ENCODE peak calls at places on chromosomes 16 and 17, in seven cellular contexts. K, C, L, F, J, V and Z are unnamed samples.
A peak's percentile ranks its signal among the peaks of the same experiment; 100 is the strongest.

GRCh38 chr17:65294184-65294719 is 157.1 kb downstream of the RGS9 start:
- DNase-seq in J (peak; percentile 78), C (peak; percentile 65), F (no peak), V (peak; percentile 28), K (peak; percentile 75), L (peak; percentile 77), Z (peak; percentile 57)

GRCh38 chr17:43779145-43780125 is 658 bp upstream of the DUSP3 start:
- DNase-seq in V (no peak), J (peak; percentile 74), K (no peak), F (no peak), L (peak; percentile 66), C (no peak), Z (no peak)

GRCh38 chr17:37100231-37100630 is 151.5 kb downstream of the AATF start:
- DNase-seq in J (no peak), C (no peak), L (no peak), F (no peak), K (no peak), V (no peak), Z (no peak)

GRCh38 chr17:49111934-49112333 is 20.6 kb upstream of the B4GALNT2 start:
- DNase-seq in F (no peak), J (no peak), C (no peak), L (no peak), K (no peak), V (no peak), Z (no peak)

GRCh38 chr17:68319420-68320162 is 28.3 kb downstream of the ARSG start:
- DNase-seq in V (no peak), F (no peak), K (no peak), J (no peak), C (no peak), L (no peak), Z (no peak)

GRCh38 chr16:64626771-64627170 is 495.1 kb downstream of the CDH11 start:
- DNase-seq in K (no peak), C (no peak), F (no peak), L (no peak), V (no peak), J (no peak), Z (no peak)

GRCh38 chr16:82651921-82652601 is 25.3 kb downstream of the CDH13 start:
- DNase-seq in F (no peak), J (peak; percentile 57), K (peak; percentile 20), V (no peak), L (no peak), C (no peak), Z (no peak)

GRCh38 chr16:79213214-79213613 is 387.3 kb downstream of the MAF start:
- DNase-seq in L (no peak), F (no peak), J (peak; percentile 51), K (peak; percentile 17), C (no peak), V (no peak), Z (no peak)

GRCh38 chr17:57943140-57943539 is 12.1 kb downstream of the CUEDC1 start:
- DNase-seq in V (peak; percentile 31), L (no peak), K (no peak), J (no peak), C (no peak), F (no peak), Z (no peak)

GRCh38 chr17:30920683-30921543 is 832 bp upstream of the ADAP2 start:
- DNase-seq in J (no peak), F (no peak), L (no peak), V (no peak), K (no peak), C (no peak), Z (no peak)

GRCh38 chr17:50060951-50061712 is 5.2 kb downstream of the ITGA3 start:
- DNase-seq in L (peak; percentile 61), K (peak; percentile 73), V (peak; percentile 83), F (no peak), C (peak; percentile 9), J (no peak), Z (peak; percentile 91)

GRCh38 chr16:24858219-24859041 is 12.7 kb downstream of the SLC5A11 start:
- DNase-seq in C (peak; percentile 52), J (peak; percentile 77), F (no peak), V (peak; percentile 41), K (peak; percentile 63), L (peak; percentile 68), Z (no peak)

GRCh38 chr17:4617590-4618356 is 23.7 kb downstream of the ALOX15 start:
- DNase-seq in L (no peak), J (no peak), V (no peak), F (no peak), C (no peak), K (no peak), Z (no peak)

GRCh38 chr17:73910216-73910615 is 266.0 kb upstream of the SDK2 start:
- DNase-seq in V (no peak), J (no peak), L (no peak), F (peak; percentile 47), K (no peak), C (no peak), Z (no peak)

DNA sequence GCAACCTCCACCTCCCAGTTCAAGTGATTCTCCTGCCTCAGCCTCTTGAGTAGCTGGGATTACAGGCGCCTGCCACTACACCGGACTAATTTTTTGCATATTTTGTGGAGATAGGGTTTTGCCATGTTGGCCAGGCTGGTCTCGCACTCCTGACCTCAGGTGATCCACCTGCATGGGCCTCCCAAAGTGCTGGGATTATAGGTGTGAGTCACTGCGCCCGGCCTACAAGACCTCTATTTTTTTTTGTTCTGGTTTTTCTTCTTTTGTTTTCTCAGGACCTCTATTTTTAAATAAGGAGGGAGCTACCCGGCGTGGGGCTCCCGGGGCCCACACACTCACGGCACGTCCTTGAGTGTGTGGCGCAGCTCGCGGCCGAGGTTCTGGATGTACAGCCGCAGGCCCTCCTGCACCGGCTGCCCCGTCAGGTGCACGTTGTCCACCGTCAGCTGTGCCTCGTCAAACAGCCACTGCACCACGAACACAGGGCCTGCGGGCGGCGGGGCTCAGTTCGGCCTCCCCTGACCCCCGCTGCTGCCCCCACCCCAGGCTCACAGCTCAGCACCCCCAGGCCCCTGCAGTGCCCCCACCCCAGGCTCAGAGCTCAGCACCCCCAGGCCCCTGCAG is 5.8 kb downstream of the NOTUM start:
- DNase-seq in V (no peak), F (no peak), L (no peak), J (no peak), C (no peak), K (no peak), Z (no peak)
- H3K4me1 ChIP-seq in V (no peaks in the 10 kb centered on the region), F (peaks cover 12% of the 10 kb centered on the region), L (peaks cover 8% of the 10 kb centered on the region), J (peaks cover 32% of the 10 kb centered on the region), C (no peaks in the 10 kb centered on the region), K (peaks cover 8% of the 10 kb centered on the region), Z (no peaks in the 10 kb centered on the region)

GRCh38 chr16:9091867-9092281 is 430 bp downstream of the HAPSTR1 start:
- DNase-seq in C (peak; percentile 68), V (no peak), J (peak; percentile 39), K (peak; percentile 47), L (peak; percentile 37), F (no peak), Z (peak; percentile 50)

GRCh38 chr16:9090960-9091866 is at the start of gene HAPSTR1:
- DNase-seq in L (peak; percentile 100), J (peak; percentile 98), F (peak; percentile 100), V (peak; percentile 100), K (peak; percentile 100), C (peak; percentile 100), Z (peak; percentile 100)

GRCh38 chr16:9094008-9094846 is 2.8 kb downstream of the HAPSTR1 start:
- DNase-seq in C (no peak), K (no peak), V (no peak), J (no peak), L (no peak), F (no peak), Z (peak; percentile 5)

GRCh38 chr16:9092282-9092962 is 978 bp downstream of the HAPSTR1 start:
- DNase-seq in L (peak; percentile 18), J (peak; percentile 50), V (peak; percentile 60), K (peak; percentile 49), F (no peak), C (peak; percentile 74), Z (peak; percentile 48)

DNA sequence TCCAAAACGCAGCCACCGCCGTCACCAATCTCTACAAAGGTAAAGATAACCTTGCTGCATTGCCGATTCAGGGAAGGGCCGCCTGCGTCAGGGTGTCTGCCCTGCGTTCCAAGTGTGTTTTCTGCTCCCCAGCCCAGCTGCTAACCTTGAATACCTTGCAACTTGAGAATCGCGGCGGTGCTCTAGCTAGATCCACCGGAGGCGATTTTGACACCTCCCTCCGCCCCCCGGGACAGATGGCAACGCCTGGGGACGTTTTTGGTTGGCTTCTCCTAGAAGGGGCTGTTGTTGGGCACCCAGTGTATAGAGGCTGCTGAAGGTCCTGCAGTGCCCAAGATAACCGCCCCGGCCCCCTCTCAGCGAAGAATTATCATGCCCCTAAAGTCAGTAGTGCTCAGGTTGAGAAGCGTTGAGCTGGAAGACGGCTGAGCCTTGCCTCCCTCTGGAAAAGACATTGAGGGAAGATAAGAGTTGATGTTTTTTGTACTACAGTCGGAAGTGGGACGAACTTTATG is 1.6 kb downstream of the HAPSTR1 start:
- DNase-seq in F (no peak), V (peak; percentile 30), C (no peak), K (peak; percentile 42), J (peak; percentile 31), L (peak; percentile 18), Z (peak; percentile 42)
- H3K4me1 ChIP-seq in F (peaks cover 64% of the 10 kb centered on the region), V (peaks cover 56% of the 10 kb centered on the region), C (peaks cover 44% of the 10 kb centered on the region), K (peaks cover 60% of the 10 kb centered on the region), J (peaks cover 18% of the 10 kb centered on the region), L (peaks cover 53% of the 10 kb centered on the region), Z (peaks cover 12% of the 10 kb centered on the region)

GRCh38 chr17:27241346-27241946 is 52.5 kb upstream of the WSB1 start:
- DNase-seq in L (peak; percentile 20), K (peak; percentile 43), C (no peak), V (no peak), F (peak; percentile 91), J (peak; percentile 94), Z (peak; percentile 67)
- H3K4me1 ChIP-seq in L (peaks cover 54% of the 10 kb centered on the region), K (peaks cover 18% of the 10 kb centered on the region), C (no peaks in the 10 kb centered on the region), V (peaks cover 25% of the 10 kb centered on the region), F (peaks cover 71% of the 10 kb centered on the region), J (peaks cover 55% of the 10 kb centered on the region), Z (no peaks in the 10 kb centered on the region)

GRCh38 chr17:61477204-61477834 is 25.1 kb downstream of the TBX4 start:
- DNase-seq in K (no peak), F (no peak), C (no peak), L (no peak), V (no peak), J (no peak), Z (no peak)

GRCh38 chr17:61474934-61475333 is 22.7 kb downstream of the TBX4 start:
- DNase-seq in L (no peak), F (no peak), J (no peak), V (no peak), K (no peak), C (no peak), Z (no peak)

GRCh38 chr17:61476476-61477203 is 24.4 kb downstream of the TBX4 start:
- DNase-seq in L (no peak), C (no peak), J (no peak), V (no peak), F (no peak), K (no peak), Z (no peak)

GRCh38 chr17:61475726-61476125 is 23.5 kb downstream of the TBX4 start:
- DNase-seq in K (no peak), J (no peak), L (no peak), V (no peak), C (no peak), F (no peak), Z (no peak)

DNA sequence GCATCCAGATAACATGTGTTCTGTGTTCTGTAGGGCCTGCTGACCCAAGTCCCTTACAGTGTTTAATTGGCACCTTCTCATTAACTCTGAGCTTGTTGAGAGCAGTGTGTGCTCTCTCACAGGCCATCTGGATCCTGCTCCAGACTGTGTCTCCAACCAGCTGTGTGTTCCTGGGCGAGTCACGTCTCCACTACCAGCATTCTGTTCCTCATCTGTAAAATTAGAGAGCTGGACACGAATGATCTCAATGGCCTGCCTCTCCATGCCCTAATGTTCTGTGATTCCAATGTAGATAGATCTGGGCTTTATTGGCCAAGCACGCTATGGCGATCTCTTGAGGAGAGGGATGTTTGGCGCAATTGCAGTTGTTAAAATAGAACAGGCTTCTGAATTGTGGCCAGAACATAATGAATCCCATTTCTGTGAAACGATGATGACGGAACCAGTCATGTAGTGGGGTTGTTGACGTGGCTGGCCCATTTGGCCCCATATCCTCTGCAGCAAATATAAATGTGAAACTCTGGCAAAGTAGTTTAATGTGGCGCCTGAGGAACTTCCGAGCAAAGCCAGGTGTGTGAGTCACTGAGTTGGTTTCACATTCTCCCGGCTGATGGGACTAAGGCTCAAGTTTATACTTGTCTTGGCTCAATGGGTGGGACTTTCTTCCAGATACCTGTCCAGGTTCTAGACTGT is 22.2 kb downstream of the TBX4 start:
- DNase-seq in L (no peak), J (no peak), K (no peak), C (no peak), F (no peak), V (no peak), Z (no peak)
- H3K4me1 ChIP-seq in L (no peaks in the 10 kb centered on the region), J (peaks cover 29% of the 10 kb centered on the region), K (no peaks in the 10 kb centered on the region), C (no peaks in the 10 kb centered on the region), F (no peaks in the 10 kb centered on the region), V (no peaks in the 10 kb centered on the region), Z (no peaks in the 10 kb centered on the region)